ENCODE peak calls at places on chromosomes 6 and 20, in four cellular contexts. V, M, L and S are unnamed samples.

GRCh38 chr6:71181565-71181964 is 107.0 kb upstream of the OGFRL1 start:
- DNase-seq in V (peak; percentile 87), M (no peak), L (peak; percentile 62), S (no peak)

GRCh38 chr6:75735491-75736186 is 13.4 kb upstream of the MYO6 start:
- DNase-seq in L (no peak), M (no peak), V (peak; percentile 28), S (no peak)

GRCh38 chr20:53072923-53073579 is 100.9 kb downstream of the TSHZ2 start:
- DNase-seq in M (no peak), L (no peak), V (no peak), S (no peak)

GRCh38 chr6:39274903-39275302 is 39.3 kb downstream of the KCNK17 start:
- DNase-seq in M (no peak), L (no peak), V (no peak), S (no peak)

GRCh38 chr6:90222724-90223198 is 73.9 kb downstream of the BACH2 start:
- DNase-seq in V (peak; percentile 65), M (no peak), L (no peak), S (no peak)

GRCh38 chr6:131660195-131660594 is 23.1 kb downstream of the ENPP3 start:
- DNase-seq in L (no peak), M (no peak), V (peak; percentile 78), S (no peak)

GRCh38 chr6:74936886-74937285 is 269.0 kb downstream of the COL12A1 start:
- DNase-seq in L (no peak), V (peak; percentile 38), M (no peak), S (no peak)

GRCh38 chr6:116327803-116328527 is 42.8 kb upstream of the DSE start:
- DNase-seq in M (no peak), V (peak; percentile 10), L (peak; percentile 33), S (peak; percentile 32)

GRCh38 chr6:126170433-126170832 is 169.5 kb upstream of the CENPW start:
- DNase-seq in V (no peak), M (no peak), L (no peak), S (no peak)

GRCh38 chr20:55160022-55160421 is 684.6 kb downstream of the DOK5 start:
- DNase-seq in L (no peak), M (no peak), V (no peak), S (no peak)

GRCh38 chr6:53934013-53934412 is 139.2 kb downstream of the LRRC1 start:
- DNase-seq in L (no peak), V (no peak), M (no peak), S (no peak)

GRCh38 chr6:42694586-42694985 is 27.8 kb downstream of the PRPH2 start:
- DNase-seq in L (no peak), M (no peak), V (peak; percentile 67), S (no peak)

GRCh38 chr6:44896701-44897100 is 431.4 kb upstream of the RUNX2 start:
- DNase-seq in V (no peak), L (no peak), M (no peak), S (no peak)

GRCh38 chr6:19734519-19734918 is 102.7 kb upstream of the ID4 start:
- DNase-seq in M (no peak), V (no peak), L (no peak), S (no peak)

GRCh38 chr6:8879334-8879733 is 444.0 kb upstream of the SLC35B3 start:
- DNase-seq in M (no peak), L (no peak), V (no peak), S (no peak)

GRCh38 chr20:64103871-64104666 is 3.3 kb downstream of the NPBWR2 start:
- DNase-seq in L (no peak), M (no peak), V (no peak), S (no peak)

GRCh38 chr20:48841861-48842529 is 14.2 kb upstream of the PREX1 start:
- DNase-seq in M (no peak), V (peak; percentile 82), L (no peak), S (no peak)

GRCh38 chr6:108732101-108732870 is 115.9 kb upstream of the ARMC2 start:
- DNase-seq in V (peak; percentile 46), M (no peak), L (peak; percentile 8), S (no peak)

GRCh38 chr6:77040566-77041195 is 422.6 kb downstream of the HTR1B start:
- DNase-seq in L (no peak), M (no peak), V (peak; percentile 15), S (no peak)

GRCh38 chr6:159080217-159080976 is 35.6 kb upstream of the TAGAP start:
- DNase-seq in V (no peak), L (no peak), M (no peak), S (no peak)

GRCh38 chr6:166578536-166579233 is 7.8 kb downstream of the RAMACL start:
- DNase-seq in L (no peak), V (no peak), M (no peak), S (no peak)

DNA sequence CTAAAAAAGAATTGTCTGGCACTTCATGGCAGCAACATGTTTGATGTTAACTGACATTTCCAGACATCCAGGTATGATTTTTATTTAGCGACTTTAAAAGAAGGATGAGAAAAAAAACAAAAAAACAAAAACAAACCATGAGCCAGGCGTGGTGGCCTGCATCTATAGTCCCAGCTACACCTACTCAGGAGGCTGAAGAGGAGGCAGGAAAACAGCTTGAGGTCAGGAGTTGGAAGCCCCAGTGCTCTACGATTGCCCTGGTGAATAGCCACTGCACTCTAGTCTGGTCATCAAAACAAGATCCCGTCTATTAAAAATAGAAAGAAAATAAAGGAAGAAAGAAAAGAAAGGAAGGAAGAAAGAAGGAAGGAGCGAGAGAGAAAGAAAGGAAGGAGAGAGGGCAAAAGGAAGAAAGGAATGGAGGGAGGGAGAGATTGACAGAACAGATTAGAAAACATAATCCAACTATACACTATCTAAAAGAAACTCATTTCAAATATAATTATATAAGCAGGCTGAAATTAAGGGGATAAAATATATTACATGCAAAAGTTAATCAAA is 141.6 kb downstream of the TRIM27 start:
- DNase-seq in M (no peak), V (no peak), L (no peak), S (no peak)
- H3K4me3 ChIP-seq in M (no peak overlapping the region), V (no peak overlapping the region), L (no peak overlapping the region), S (no peak overlapping the region)

DNA sequence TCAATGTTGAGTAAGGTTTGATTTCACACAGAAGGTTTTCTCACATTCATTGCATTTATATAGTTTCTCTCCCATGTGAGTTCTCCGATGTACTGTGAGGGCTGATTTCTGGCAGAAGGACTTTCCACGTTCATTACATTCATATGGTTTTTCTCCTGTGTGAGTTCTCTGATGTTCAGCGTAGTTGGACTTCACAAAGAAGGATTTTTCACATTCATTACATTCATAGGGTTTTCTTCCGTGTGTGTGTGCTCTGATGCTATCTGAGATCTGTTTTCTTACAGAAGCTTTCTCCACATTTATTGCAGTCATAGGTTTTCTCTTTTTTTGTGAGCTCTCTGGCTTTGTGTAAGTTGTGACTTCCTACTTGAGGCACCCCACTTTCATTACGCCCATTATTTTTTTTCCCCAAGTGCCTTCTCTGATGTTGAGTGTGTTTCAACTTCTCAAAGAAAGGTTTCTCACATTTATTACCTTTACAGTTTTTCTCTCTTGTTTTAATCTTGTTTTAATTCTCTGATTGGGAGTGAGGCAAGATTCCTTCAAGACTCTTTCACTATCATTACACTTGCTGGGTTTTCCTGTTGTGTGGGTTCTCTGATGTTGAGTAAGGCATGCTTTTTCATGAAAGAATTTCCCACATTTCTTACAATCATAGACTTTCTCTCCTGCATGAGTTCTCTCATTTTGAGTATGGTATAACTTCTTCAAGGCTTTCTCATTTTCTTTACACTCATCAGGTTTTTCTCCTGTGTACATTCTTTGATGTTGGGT is 50.0 kb upstream of the ELMO2 start:
- DNase-seq in V (no peak), L (no peak), M (no peak), S (no peak)
- H3K9me3 ChIP-seq in V (peaks cover 3% of the 10 kb centered on the region), L (peaks cover 51% of the 10 kb centered on the region), M (peaks cover 14% of the 10 kb centered on the region), S (no peaks in the 10 kb centered on the region)

GRCh38 chr6:121443953-121444590 is 8.6 kb downstream of the GJA1 start:
- DNase-seq in V (no peak), M (no peak), L (no peak), S (no peak)

GRCh38 chr6:121441477-121441876 is 6.0 kb downstream of the GJA1 start:
- DNase-seq in L (no peak), M (no peak), V (no peak), S (no peak)

GRCh38 chr6:121437861-121438651 is 2.6 kb downstream of the GJA1 start:
- DNase-seq in M (no peak), V (peak; percentile 52), L (peak; percentile 72), S (no peak)

GRCh38 chr6:121439456-121440250 is 4.2 kb downstream of the GJA1 start:
- DNase-seq in V (no peak), M (no peak), L (no peak), S (no peak)

GRCh38 chr6:121442591-121442990 is 7.1 kb downstream of the GJA1 start:
- DNase-seq in M (no peak), L (no peak), V (no peak), S (no peak)
- H3K4me3 ChIP-seq in M (no peak overlapping the region), L (peak overlapping the region; percentile 1), V (no peak overlapping the region), S (no peak overlapping the region)

DNA sequence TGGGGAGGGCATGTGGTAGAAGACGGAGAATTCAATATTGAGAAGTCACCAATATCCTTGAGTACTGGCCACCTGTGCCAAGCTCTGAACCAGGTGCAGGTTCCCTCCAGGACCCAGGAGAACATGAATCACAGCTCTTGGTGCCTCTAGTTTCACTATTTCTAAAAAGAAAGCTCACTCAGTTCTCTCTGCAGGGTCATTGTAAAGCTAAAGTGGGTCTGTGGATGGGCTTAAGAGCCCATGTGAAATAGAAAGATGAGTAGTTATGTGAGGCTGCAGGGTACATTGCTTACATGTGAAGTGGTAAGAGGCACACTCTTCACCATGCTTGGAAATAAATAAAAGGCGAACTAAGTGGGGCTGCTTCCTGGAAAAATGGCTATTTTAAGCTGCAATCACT is 43.6 kb downstream of the ZNF831 start:
- DNase-seq in V (no peak), L (no peak), M (no peak), S (no peak)
- H3K9me3 ChIP-seq in V (no peaks in the 10 kb centered on the region), L (no peaks in the 10 kb centered on the region), M (no peaks in the 10 kb centered on the region), S (no peaks in the 10 kb centered on the region)

DNA sequence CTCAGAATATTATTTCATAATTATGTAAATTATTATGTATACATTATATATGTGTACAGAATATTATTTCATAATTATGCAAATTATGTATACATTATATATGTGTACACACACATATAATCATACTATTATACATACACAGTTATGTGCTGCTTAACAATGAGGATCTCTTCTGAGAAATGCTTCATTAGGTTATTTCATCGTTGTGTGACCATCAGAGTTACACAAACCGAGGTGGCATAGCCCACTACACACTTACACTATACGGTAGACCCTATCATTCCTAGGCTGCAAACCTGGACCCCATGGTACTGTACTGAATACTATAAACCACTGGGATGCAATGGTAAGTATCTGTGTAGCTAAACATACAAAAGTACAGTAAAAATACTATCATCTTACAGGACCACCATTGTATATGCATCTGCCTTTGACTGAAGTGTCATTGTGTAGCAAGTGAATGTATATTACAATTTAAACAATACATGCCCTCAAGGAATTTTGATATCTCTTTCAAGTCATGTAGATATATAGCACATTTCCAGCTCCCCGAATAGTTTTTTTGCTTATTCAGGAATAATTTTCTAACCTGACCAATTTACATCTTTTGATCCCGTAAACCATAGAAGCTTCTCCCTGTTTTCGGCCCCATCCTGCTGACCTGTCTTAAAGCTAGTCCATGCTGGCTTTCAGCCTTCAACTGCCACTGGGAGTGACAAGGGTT is 71.2 kb downstream of the TMEM170B start:
- DNase-seq in V (no peak), L (no peak), M (no peak), S (no peak)
- H3K4me3 ChIP-seq in V (no peak overlapping the region), L (no peak overlapping the region), M (no peak overlapping the region), S (no peak overlapping the region)

GRCh38 chr6:97653517-97653916 is 370.5 kb upstream of the MMS22L start:
- DNase-seq in L (no peak), M (no peak), V (no peak), S (no peak)
- H3K9me3 ChIP-seq in L (no peaks in the 10 kb centered on the region), M (no peaks in the 10 kb centered on the region), V (no peaks in the 10 kb centered on the region), S (no peaks in the 10 kb centered on the region)

DNA sequence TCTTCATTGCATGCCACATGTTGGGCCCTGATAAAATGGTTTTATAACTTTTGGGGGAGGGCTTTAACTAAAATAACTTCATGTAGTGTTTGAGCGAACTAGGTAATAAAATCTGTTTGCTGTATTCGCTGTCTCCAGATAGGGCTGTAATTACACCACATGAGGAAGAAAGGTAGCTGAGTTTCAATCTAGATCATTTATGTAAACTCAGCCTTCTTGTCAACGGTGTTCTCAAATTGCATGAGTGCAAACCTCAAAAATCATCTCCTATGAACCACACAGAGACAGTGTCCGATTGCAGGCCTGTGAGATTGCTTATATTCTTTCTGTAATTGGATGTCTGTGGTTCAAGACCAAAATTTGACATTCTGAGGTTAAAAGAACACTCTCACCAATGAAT is 37.7 kb upstream of the BEND3 start:
- DNase-seq in M (no peak), L (no peak), V (peak; percentile 69), S (no peak)
- H3K4me3 ChIP-seq in M (no peak overlapping the region), L (no peak overlapping the region), V (no peak overlapping the region), S (no peak overlapping the region)